ENCODE peak calls at places on chromosomes 6 and 20, in four cellular contexts. H is SK-MEL-5, E is brain microvascular endothelial cell, C is dorsolateral prefrontal cortex. K is an unnamed sample.

GRCh38 chr6:31547727-31548422 is 467 bp downstream of the NFKBIL1 start:
- DNase-seq in C (no peak), H (no peak), E (no peak), K (no peak)

GRCh38 chr20:32972181-32973076 is 31.8 kb downstream of the SUN5 start:
- DNase-seq in E (no peak), H (peak), C (no peak), K (no peak)

GRCh38 chr6:45655630-45656422 is 278.1 kb upstream of the SUPT3H start:
- DNase-seq in E (peak), C (no peak), H (no peak), K (peak)

GRCh38 chr20:56945057-56945456 is 316.0 kb downstream of the TFAP2C start:
- DNase-seq in C (no peak), E (no peak), H (peak), K (no peak)

GRCh38 chr6:130215526-130215925 is 7.2 kb downstream of the SAMD3 start:
- DNase-seq in H (no peak), E (no peak), C (no peak), K (no peak)

GRCh38 chr20:13220194-13220856 is 749 bp upstream of the ISM1 start:
- DNase-seq in C (no peak), E (no peak), H (no peak), K (no peak)

GRCh38 chr6:125116710-125117109 is 36.9 kb upstream of the TPD52L1 start:
- DNase-seq in H (no peak), C (no peak), E (no peak), K (no peak)

GRCh38 chr6:32954983-32955802 is 2.3 kb upstream of the HLA-DMA start:
- DNase-seq in H (peak), C (no peak), E (no peak), K (no peak)

GRCh38 chr6:89895273-89895874 is 1.1 kb downstream of the GJA10 start:
- DNase-seq in E (peak), C (no peak), H (peak), K (peak)

GRCh38 chr6:142842423-142843261 is 102.3 kb downstream of the HIVEP2 start:
- DNase-seq in C (no peak), E (peak), H (peak), K (no peak)